ENCODE peak calls at places on chromosomes 3 and 15, in six cellular contexts. Z is HepG2, L is H1, E is GM12878, T is SK-N-SH, V is K562. G is an unnamed sample.
A peak's percentile ranks its signal among the peaks of the same experiment; 100 is the strongest.

GRCh38 chr3:24123596-24123995 is 178.5 kb downstream of the NR1D2 start:
- DNase-seq in T (no peak), Z (no peak), L (no peak), V (no peak), E (no peak), G (no peak)

GRCh38 chr15:64035525-64035924 is 10.8 kb downstream of the DAPK2 start:
- DNase-seq in E (no peak), Z (no peak), L (no peak), V (no peak), T (no peak), G (no peak)

GRCh38 chr3:45929042-45929679 is 14.1 kb upstream of the CXCR6 start:
- DNase-seq in L (no peak), Z (peak; percentile 12), V (peak; percentile 70), T (peak; percentile 84), E (no peak), G (peak; percentile 11)

GRCh38 chr3:178421069-178421468 is 115.2 kb upstream of the KCNMB2 start:
- DNase-seq in L (no peak), Z (no peak), V (no peak), E (no peak), T (no peak), G (peak; percentile 19)

GRCh38 chr3:184360070-184360833 is 1.2 kb downstream of the CLCN2 start:
- DNase-seq in T (no peak), E (no peak), L (no peak), Z (no peak), V (no peak), G (no peak)

GRCh38 chr3:12629560-12629959 is 34.4 kb downstream of the RAF1 start:
- DNase-seq in E (no peak), V (no peak), T (peak; percentile 71), L (no peak), Z (no peak), G (no peak)

GRCh38 chr3:159458010-159458409 is 530.6 kb upstream of the IL12A start:
- DNase-seq in T (no peak), V (no peak), E (no peak), L (no peak), Z (no peak), G (no peak)

GRCh38 chr15:63583027-63583426 is 14.2 kb upstream of the FBXL22 start:
- DNase-seq in E (no peak), L (no peak), V (no peak), T (no peak), Z (no peak), G (peak; percentile 34)

GRCh38 chr3:9399746-9400145 is 2.3 kb downstream of the SETD5 start:
- DNase-seq in V (peak; percentile 90), L (peak; percentile 49), T (peak; percentile 63), E (no peak), Z (peak; percentile 79), G (peak; percentile 86)

GRCh38 chr15:94745371-94745770 is 514.0 kb downstream of the MCTP2 start:
- DNase-seq in L (no peak), E (no peak), T (no peak), V (no peak), Z (no peak), G (no peak)

GRCh38 chr15:88624156-88624970 is 3.2 kb downstream of the AEN start:
- DNase-seq in E (no peak), T (peak; percentile 56), L (no peak), V (no peak), Z (peak; percentile 58), G (no peak)

GRCh38 chr15:69093614-69094013 is 66.8 kb upstream of the GLCE start:
- DNase-seq in V (no peak), E (no peak), Z (no peak), L (no peak), T (no peak), G (no peak)

GRCh38 chr15:71572452-71573053 is 237.8 kb upstream of the NR2E3 start:
- DNase-seq in T (no peak), V (no peak), E (no peak), Z (no peak), L (peak; percentile 53), G (peak; percentile 83)

GRCh38 chr3:134749174-134749573 is 45.9 kb upstream of the EPHB1 start:
- DNase-seq in T (no peak), Z (no peak), E (no peak), L (no peak), V (no peak), G (no peak)

GRCh38 chr3:29775352-29775751 is 494.5 kb downstream of the RBMS3 start:
- DNase-seq in E (no peak), V (no peak), Z (no peak), T (no peak), L (no peak), G (no peak)

GRCh38 chr3:67383379-67383778 is 271.0 kb downstream of the SUCLG2 start:
- DNase-seq in V (no peak), Z (no peak), L (no peak), T (no peak), E (no peak), G (no peak)

GRCh38 chr3:18425641-18426403 is 683 bp upstream of the SATB1 start:
- DNase-seq in Z (no peak), L (no peak), T (peak; percentile 84), E (no peak), V (no peak), G (no peak)

GRCh38 chr3:178849220-178849910 is 222.2 kb downstream of the ZMAT3 start:
- DNase-seq in Z (no peak), T (no peak), L (no peak), E (no peak), V (no peak), G (no peak)

GRCh38 chr3:128074851-128075515 is 22.7 kb downstream of the SEC61A1 start:
- DNase-seq in E (no peak), T (no peak), V (no peak), Z (no peak), L (no peak), G (no peak)

GRCh38 chr15:28112962-28113361 is 13.8 kb upstream of the OCA2 start:
- DNase-seq in Z (no peak), E (no peak), T (no peak), L (no peak), V (no peak), G (no peak)

GRCh38 chr3:43870844-43871626 is 180.3 kb downstream of the ABHD5 start:
- DNase-seq in V (no peak), E (no peak), L (no peak), Z (no peak), T (no peak), G (no peak)

GRCh38 chr3:30437172-30437571 is 169.2 kb upstream of the TGFBR2 start:
- DNase-seq in Z (no peak), L (no peak), E (no peak), V (no peak), T (no peak), G (no peak)

GRCh38 chr3:188197388-188197847 is 43.5 kb downstream of the LPP start:
- DNase-seq in E (no peak), T (no peak), V (no peak), L (peak; percentile 61), Z (no peak), G (no peak)

GRCh38 chr3:23450806-23451205 is 247.7 kb downstream of the UBE2E2 start:
- DNase-seq in V (no peak), Z (no peak), E (no peak), T (no peak), L (no peak), G (no peak)

GRCh38 chr15:80953953-80954778 is 35.5 kb downstream of the MESD start:
- DNase-seq in T (no peak), Z (peak; percentile 79), V (peak; percentile 29), E (no peak), L (peak; percentile 51), G (peak; percentile 30)

GRCh38 chr3:64454179-64454578 is 228.9 kb upstream of the PRICKLE2 start:
- DNase-seq in V (no peak), Z (no peak), L (no peak), T (no peak), E (no peak), G (no peak)

GRCh38 chr3:12705981-12706380 is 42.1 kb upstream of the RAF1 start:
- DNase-seq in V (no peak), Z (no peak), T (no peak), E (no peak), L (no peak), G (no peak)

GRCh38 chr3:185630182-185630622 is 44.1 kb downstream of the SENP2 start:
- DNase-seq in Z (no peak), T (no peak), L (no peak), V (no peak), E (no peak), G (no peak)

GRCh38 chr15:40992241-40992741 is 39.0 kb downstream of the CHAC1 start:
- DNase-seq in L (no peak), V (no peak), Z (no peak), E (no peak), T (no peak), G (no peak)

GRCh38 chr15:90437516-90437915 is 49.5 kb downstream of the IQGAP1 start:
- DNase-seq in Z (no peak), E (no peak), V (no peak), T (no peak), L (no peak), G (no peak)

GRCh38 chr15:90435652-90436337 is 47.8 kb downstream of the IQGAP1 start:
- DNase-seq in Z (no peak), E (no peak), V (no peak), L (no peak), T (no peak), G (no peak)

GRCh38 chr15:90436952-90437351 is 48.9 kb downstream of the IQGAP1 start:
- DNase-seq in Z (no peak), T (no peak), L (no peak), V (no peak), E (no peak), G (no peak)

GRCh38 chr15:90427185-90427584 is 39.1 kb downstream of the IQGAP1 start:
- DNase-seq in T (no peak), E (no peak), L (no peak), Z (no peak), V (no peak), G (no peak)

GRCh38 chr15:90432253-90432652 is 44.2 kb downstream of the IQGAP1 start:
- DNase-seq in Z (no peak), L (no peak), E (no peak), T (no peak), V (no peak), G (no peak)
- H3K27ac ChIP-seq in Z (no peak overlapping the region), L (no peak overlapping the region), E (no peak overlapping the region), T (no peak overlapping the region), V (no peak overlapping the region), G (no peak overlapping the region)

GRCh38 chr15:90930861-90931629 is 1.3 kb downstream of the HDDC3 start:
- DNase-seq in L (no peak), T (no peak), Z (no peak), E (no peak), V (peak; percentile 60), G (no peak)
- H3K4me1 ChIP-seq in L (no peaks in the 10 kb centered on the region), T (peaks cover 35% of the 10 kb centered on the region), Z (peaks cover 52% of the 10 kb centered on the region), E (peaks cover 30% of the 10 kb centered on the region), V (peaks cover 35% of the 10 kb centered on the region), G (peaks cover 28% of the 10 kb centered on the region)

DNA sequence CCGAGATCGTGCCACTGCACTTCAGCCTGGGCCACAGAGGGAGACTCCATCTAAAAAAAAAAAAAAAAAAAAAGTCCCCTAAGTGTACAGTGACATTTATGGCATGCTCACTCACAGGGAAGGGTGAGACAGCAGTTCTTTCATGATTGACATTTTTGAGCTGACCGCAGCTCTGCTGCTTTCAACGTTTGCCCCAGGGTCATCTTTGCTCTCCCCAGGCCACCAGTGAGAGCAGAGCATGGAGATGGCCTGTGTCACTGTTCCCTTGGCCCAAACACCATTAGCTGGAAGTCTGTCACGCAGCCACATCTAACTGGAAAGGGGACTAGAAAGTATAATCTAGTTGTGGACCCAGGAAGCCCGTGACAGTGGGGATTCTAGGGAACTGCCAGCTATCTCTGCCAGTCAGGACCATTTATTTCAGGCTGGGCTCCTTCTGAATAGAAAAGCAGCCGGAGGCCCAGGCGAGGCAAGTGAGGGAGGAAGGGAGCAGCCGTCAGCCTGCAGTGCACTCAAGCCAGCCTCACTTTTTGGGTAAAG is 193.4 kb upstream of the HES1 start:
- DNase-seq in T (no peak), Z (peak; percentile 69), V (peak; percentile 91), E (no peak), L (no peak), G (no peak)
- TF ChIP-seq CHD2 in T (no peak), Z (no peak), V (no peak), E (no peak), L (no peak), G (no peak)

GRCh38 chr3:125693887-125694286 is 98.6 kb upstream of the OSBPL11 start:
- DNase-seq in E (no peak), T (no peak), V (no peak), Z (no peak), L (no peak), G (no peak)
- H3K27ac ChIP-seq in E (no peak overlapping the region), T (no peak overlapping the region), V (no peak overlapping the region), Z (no peak overlapping the region), L (no peak overlapping the region), G (no peak overlapping the region)

G was measured in A549.